ENCODE peak calls at places on chromosomes 1 and 21, in five cellular contexts. One of them, this sample, is unnamed.

GRCh38 chr1:54372978-54373377 is 33.2 kb downstream of the SSBP3 start:
- DNase-seq in tibial nerve: no peak
- DNase-seq in SK-N-SH: no peak
- DNase-seq in K562: no peak
- DNase-seq in suprapubic skin: no peak
- DNase-seq in this sample: no peak

GRCh38 chr1:207747627-207748492 is 4.0 kb upstream of the CD46 start:
- DNase-seq in SK-N-SH: no peak
- DNase-seq in suprapubic skin: no peak
- DNase-seq in K562: no peak
- DNase-seq in tibial nerve: no peak
- DNase-seq in this sample: no peak

GRCh38 chr1:97489834-97490233 is 431.0 kb downstream of the DPYD start:
- DNase-seq in suprapubic skin: no peak
- DNase-seq in SK-N-SH: no peak
- DNase-seq in tibial nerve: no peak
- DNase-seq in K562: no peak
- DNase-seq in this sample: no peak

GRCh38 chr21:34046917-34047316 is 26.5 kb upstream of the MRPS6 start:
- DNase-seq in tibial nerve: no peak
- DNase-seq in suprapubic skin: no peak
- DNase-seq in SK-N-SH: no peak
- DNase-seq in K562: no peak
- DNase-seq in this sample: no peak

GRCh38 chr1:107914144-107914543 is 50.8 kb downstream of the VAV3 start:
- DNase-seq in SK-N-SH: no peak
- DNase-seq in suprapubic skin: no peak
- DNase-seq in K562: no peak
- DNase-seq in tibial nerve: no peak
- DNase-seq in this sample: no peak

GRCh38 chr1:6098303-6099215 is 52.9 kb downstream of the KCNAB2 start:
- DNase-seq in SK-N-SH: peak; percentile 79
- DNase-seq in suprapubic skin: no peak
- DNase-seq in tibial nerve: peak; percentile 36
- DNase-seq in K562: no peak
- DNase-seq in this sample: no peak

GRCh38 chr1:212699104-212699838 is 369 bp downstream of the BATF3 start:
- DNase-seq in suprapubic skin: no peak
- DNase-seq in K562: peak; percentile 78
- DNase-seq in SK-N-SH: peak; percentile 78
- DNase-seq in tibial nerve: peak; percentile 26
- DNase-seq in this sample: no peak

GRCh38 chr1:107000907-107001306 is 55.6 kb upstream of the PRMT6 start:
- DNase-seq in SK-N-SH: no peak
- DNase-seq in suprapubic skin: no peak
- DNase-seq in tibial nerve: no peak
- DNase-seq in K562: no peak
- DNase-seq in this sample: no peak

GRCh38 chr1:226111109-226111864 is 48.8 kb downstream of the H3-3A start:
- DNase-seq in tibial nerve: peak; percentile 10
- DNase-seq in SK-N-SH: no peak
- DNase-seq in suprapubic skin: no peak
- DNase-seq in K562: peak; percentile 61
- DNase-seq in this sample: no peak

GRCh38 chr1:16009030-16009460 is 5.0 kb downstream of the SRARP start:
- DNase-seq in SK-N-SH: peak; percentile 91
- DNase-seq in K562: peak; percentile 86
- DNase-seq in tibial nerve: peak; percentile 78
- DNase-seq in suprapubic skin: peak; percentile 91
- DNase-seq in this sample: peak; percentile 95

GRCh38 chr1:4653796-4654715 is at the start of gene AJAP1:
- DNase-seq in tibial nerve: no peak
- DNase-seq in SK-N-SH: peak; percentile 78
- DNase-seq in suprapubic skin: no peak
- DNase-seq in K562: no peak
- DNase-seq in this sample: no peak

DNA sequence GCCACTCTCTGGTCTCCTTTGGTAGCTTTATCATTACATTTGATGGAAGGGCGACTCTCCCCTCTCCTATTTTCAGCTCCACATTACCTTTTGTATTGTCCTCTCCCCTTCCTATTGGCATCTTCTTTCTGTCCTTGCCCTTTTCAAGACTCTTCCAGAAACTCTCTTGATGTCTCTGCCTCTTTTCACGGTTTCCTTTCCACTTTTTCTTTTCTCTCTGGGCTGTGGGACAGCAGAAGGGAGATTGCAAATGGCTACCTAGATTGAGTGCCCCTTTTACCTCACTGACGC is 17.5 kb downstream of the IER5 start:
- DNase-seq in SK-N-SH: no peak
- DNase-seq in K562: no peak
- DNase-seq in suprapubic skin: no peak
- DNase-seq in tibial nerve: no peak
- DNase-seq in this sample: no peak
- H3K4me3 ChIP-seq in SK-N-SH: no peak overlapping the region
- H3K4me3 ChIP-seq in K562: peak overlapping the region; percentile 40
- H3K4me3 ChIP-seq in suprapubic skin: peak overlapping the region; percentile 76
- H3K4me3 ChIP-seq in tibial nerve: peak overlapping the region; percentile 50
- H3K4me3 ChIP-seq in this sample: peak overlapping the region; percentile 91

GRCh38 chr1:215426101-215426500 is 141.0 kb upstream of the KCTD3 start:
- DNase-seq in SK-N-SH: no peak
- DNase-seq in tibial nerve: no peak
- DNase-seq in suprapubic skin: no peak
- DNase-seq in K562: no peak
- DNase-seq in this sample: no peak
- H3K27me3 ChIP-seq in SK-N-SH: no peaks in the 10 kb centered on the region
- H3K27me3 ChIP-seq in tibial nerve: no peaks in the 10 kb centered on the region
- H3K27me3 ChIP-seq in suprapubic skin: no peaks in the 10 kb centered on the region
- H3K27me3 ChIP-seq in K562: no peaks in the 10 kb centered on the region
- H3K27me3 ChIP-seq in this sample: no peaks in the 10 kb centered on the region

DNA sequence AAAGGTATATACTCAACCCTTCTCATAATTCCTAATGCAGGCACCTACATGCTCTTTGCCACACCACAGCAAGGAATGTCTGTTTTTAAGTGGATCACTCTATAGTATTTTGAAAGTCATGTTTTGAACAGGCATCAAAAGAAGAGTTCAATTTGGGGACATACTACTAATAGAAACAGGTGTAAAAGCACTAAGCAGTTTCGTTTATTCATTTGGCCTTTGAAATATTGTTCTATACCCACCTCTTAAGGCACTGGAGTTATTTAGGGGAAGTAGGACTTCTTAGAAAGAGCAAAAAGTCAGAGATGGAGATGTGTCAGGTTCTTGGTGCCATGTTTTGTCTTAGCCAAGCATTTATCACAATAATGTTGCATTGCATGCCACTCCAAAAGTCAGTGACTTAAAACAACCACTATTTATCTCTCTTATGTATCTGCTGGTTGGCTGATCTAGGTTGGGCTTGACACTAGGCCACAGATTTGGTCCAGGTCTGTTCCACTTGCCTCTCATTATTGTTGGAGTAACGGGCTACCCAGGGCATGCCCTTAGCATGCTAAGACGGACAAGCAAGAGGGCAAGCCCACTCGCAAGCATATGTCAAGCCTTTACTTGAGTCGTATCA is 107.5 kb downstream of the RGL1 start:
- DNase-seq in K562: no peak
- DNase-seq in suprapubic skin: no peak
- DNase-seq in SK-N-SH: no peak
- DNase-seq in tibial nerve: no peak
- DNase-seq in this sample: no peak
- TF ChIP-seq EP300 in K562: no peak
- TF ChIP-seq EP300 in suprapubic skin: no peak
- TF ChIP-seq EP300 in SK-N-SH: no peak
- TF ChIP-seq EP300 in tibial nerve: no peak
- TF ChIP-seq EP300 in this sample: no peak

DNA sequence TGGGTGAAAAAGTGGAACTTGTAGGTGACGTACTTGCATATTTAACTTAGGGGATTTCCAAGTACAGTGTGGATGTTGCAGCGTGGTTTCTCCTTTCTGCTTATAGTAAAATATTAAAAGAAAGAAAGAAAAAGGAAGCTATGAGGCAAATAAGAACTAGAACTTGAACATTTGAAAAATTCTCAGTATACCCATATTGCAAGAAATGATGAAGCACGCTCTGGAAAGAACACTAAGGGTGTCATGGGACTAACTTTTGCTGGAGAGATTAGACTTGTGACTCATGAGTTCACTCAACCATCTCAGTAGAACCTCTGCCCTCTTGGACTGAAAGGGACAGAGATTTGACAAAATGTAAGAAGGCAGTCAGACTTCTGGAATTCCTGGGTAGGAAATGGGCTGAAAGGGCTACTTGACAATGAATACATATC is 704.5 kb upstream of the ADGRL4 start:
- DNase-seq in suprapubic skin: no peak
- DNase-seq in K562: no peak
- DNase-seq in tibial nerve: no peak
- DNase-seq in SK-N-SH: no peak
- DNase-seq in this sample: no peak
- H3K4me3 ChIP-seq in suprapubic skin: no peak overlapping the region
- H3K4me3 ChIP-seq in K562: no peak overlapping the region
- H3K4me3 ChIP-seq in tibial nerve: no peak overlapping the region
- H3K4me3 ChIP-seq in SK-N-SH: no peak overlapping the region
- H3K4me3 ChIP-seq in this sample: no peak overlapping the region